ENCODE peak calls at places on chromosomes 3 and 15, in six cellular contexts. N, Q, T, R, O and U are unnamed samples.

GRCh38 chr3:142154186-142154585 is 4.8 kb upstream of the TFDP2 start:
- DNase-seq in T (no peak), N (no peak), R (no peak), O (no peak), Q (no peak), U (no peak)

GRCh38 chr15:47620960-47621681 is 96.2 kb upstream of the SEMA6D start:
- DNase-seq in O (no peak), N (no peak), T (no peak), R (peak; percentile 8), Q (no peak), U (no peak)

GRCh38 chr15:37995461-37996347 is 61.3 kb downstream of the TMCO5A start:
- DNase-seq in N (no peak), T (peak; percentile 72), R (peak; percentile 38), O (peak; percentile 47), Q (no peak), U (peak; percentile 0)

GRCh38 chr15:62124953-62125263 is 40.2 kb downstream of the C2CD4B start:
- DNase-seq in N (no peak), T (no peak), O (no peak), Q (no peak), R (no peak), U (no peak)

GRCh38 chr15:39623550-39623931 is 42.7 kb downstream of the THBS1 start:
- DNase-seq in R (no peak), Q (no peak), O (no peak), N (no peak), T (no peak), U (no peak)

GRCh38 chr3:31695280-31696008 is 162.7 kb downstream of the STT3B start:
- DNase-seq in Q (no peak), N (no peak), T (no peak), R (no peak), O (no peak), U (no peak)

GRCh38 chr15:57395292-57395691 is 19.0 kb downstream of the CGNL1 start:
- DNase-seq in Q (peak; percentile 61), T (peak; percentile 91), O (no peak), N (no peak), R (no peak), U (no peak)

GRCh38 chr3:126105691-126106187 is 21.8 kb upstream of the SLC41A3 start:
- DNase-seq in O (no peak), N (no peak), T (no peak), Q (no peak), R (no peak), U (no peak)

GRCh38 chr15:78149805-78150751 is 916 bp downstream of the IDH3A start:
- DNase-seq in O (no peak), R (no peak), T (no peak), N (no peak), Q (no peak), U (no peak)

GRCh38 chr3:157888040-157888439 is 218.2 kb downstream of the SHOX2 start:
- DNase-seq in Q (no peak), R (no peak), O (no peak), N (no peak), T (no peak), U (no peak)

GRCh38 chr3:12508316-12508715 is 24.0 kb downstream of the TSEN2 start:
- DNase-seq in T (peak; percentile 98), Q (peak; percentile 98), O (no peak), R (no peak), N (no peak), U (no peak)

GRCh38 chr15:73991260-73991659 is 835 bp downstream of the STOML1 start:
- DNase-seq in N (no peak), T (peak; percentile 87), R (no peak), Q (no peak), O (no peak), U (no peak)